ENCODE peak calls at places on chromosomes 12 and 14, in seven cellular contexts. G, S, K, F, L, Z and N are unnamed samples.

GRCh38 chr14:30223385-30223785 is 295.7 kb upstream of the PRKD1 start:
- DNase-seq in L (no peak), K (peak), Z (peak), F (peak), S (peak), G (no peak), N (no peak)

GRCh38 chr14:67515386-67516079 is 17.6 kb upstream of the PLEKHH1 start:
- DNase-seq in K (no peak), F (no peak), S (peak), G (peak), Z (no peak), L (no peak), N (peak)

GRCh38 chr14:81464253-81465001 is 64.3 kb upstream of the STON2 start:
- DNase-seq in S (no peak), G (peak), Z (peak), F (peak), K (peak), L (peak), N (peak)

GRCh38 chr12:132229423-132229760 is 85.1 kb downstream of the NOC4L start:
- DNase-seq in G (no peak), K (no peak), F (no peak), L (no peak), Z (no peak), S (no peak), N (no peak)

GRCh38 chr12:52186135-52186840 is 5.5 kb downstream of the KRT80 start:
- DNase-seq in Z (peak), F (peak), L (no peak), G (no peak), K (peak), S (no peak), N (no peak)

GRCh38 chr12:58566599-58566998 is 353.7 kb downstream of the LRIG3 start:
- DNase-seq in L (no peak), Z (peak), S (no peak), K (no peak), G (no peak), F (peak), N (no peak)

GRCh38 chr14:89270439-89271227 is 146.4 kb downstream of the FOXN3 start:
- DNase-seq in K (no peak), S (peak), F (no peak), G (peak), Z (no peak), L (no peak), N (no peak)

GRCh38 chr12:26830783-26831601 is 2.0 kb downstream of the ITPR2 start:
- DNase-seq in S (no peak), L (no peak), K (no peak), Z (peak), G (no peak), F (no peak), N (no peak)

GRCh38 chr14:75702606-75703261 is 41.7 kb downstream of the TTLL5 start:
- DNase-seq in L (no peak), Z (peak), K (no peak), F (peak), S (no peak), G (no peak), N (peak)

GRCh38 chr14:104264495-104265265 is 126.3 kb downstream of the KIF26A start:
- DNase-seq in L (no peak), F (no peak), S (no peak), K (no peak), Z (no peak), G (no peak), N (no peak)

GRCh38 chr12:13042666-13043230 is 1.4 kb upstream of the FAM234B start:
- DNase-seq in S (no peak), F (no peak), K (no peak), Z (no peak), L (no peak), G (no peak), N (no peak)

GRCh38 chr12:130832561-130833209 is 6.4 kb downstream of the STX2 start:
- DNase-seq in L (no peak), G (no peak), Z (peak), F (peak), S (peak), K (no peak), N (no peak)

GRCh38 chr12:26268841-26269553 is 73.6 kb downstream of the SSPN start:
- DNase-seq in S (no peak), Z (no peak), L (no peak), G (no peak), K (no peak), F (no peak), N (no peak)

GRCh38 chr12:96908170-96908675 is 1.2 kb downstream of the NEDD1 start:
- DNase-seq in K (no peak), S (no peak), L (no peak), F (no peak), Z (no peak), G (peak), N (no peak)

GRCh38 chr12:49693931-49694439 is 13.2 kb downstream of the FMNL3 start:
- DNase-seq in G (no peak), Z (no peak), K (no peak), F (no peak), S (no peak), L (no peak), N (no peak)

GRCh38 chr14:24255438-24255837 is 7.5 kb downstream of the TGM1 start:
- DNase-seq in G (no peak), K (no peak), Z (no peak), F (no peak), S (no peak), L (no peak), N (no peak)

GRCh38 chr14:42628591-42628990 is 1021.9 kb downstream of the LRFN5 start:
- DNase-seq in G (no peak), F (no peak), L (no peak), S (no peak), Z (no peak), K (no peak), N (no peak)

GRCh38 chr12:57049890-57050289 is at the start of gene MYO1A:
- DNase-seq in F (peak), Z (peak), S (no peak), K (no peak), G (no peak), L (no peak), N (no peak)

GRCh38 chr12:107372229-107372658 is 278.9 kb upstream of the CRY1 start:
- DNase-seq in G (no peak), Z (peak), K (no peak), S (no peak), L (peak), F (peak), N (no peak)

GRCh38 chr12:60577607-60578006 is 981.8 kb downstream of the SLC16A7 start:
- DNase-seq in K (no peak), L (no peak), F (no peak), G (no peak), Z (no peak), S (no peak), N (no peak)

GRCh38 chr12:5546616-5547015 is 114.7 kb downstream of the NTF3 start:
- DNase-seq in Z (no peak), K (no peak), L (no peak), S (no peak), G (no peak), F (peak), N (no peak)

GRCh38 chr12:130413909-130414308 is 76.2 kb downstream of the PIWIL1 start:
- DNase-seq in L (no peak), Z (no peak), F (no peak), K (no peak), S (no peak), G (no peak), N (no peak)

GRCh38 chr14:64727551-64728071 is 23.4 kb downstream of the PLEKHG3 start:
- DNase-seq in S (no peak), L (no peak), G (no peak), Z (no peak), F (no peak), K (no peak), N (no peak)

GRCh38 chr14:64705406-64706118 is 1.3 kb downstream of the PLEKHG3 start:
- DNase-seq in G (no peak), Z (no peak), F (no peak), L (peak), K (no peak), S (peak), N (no peak)

GRCh38 chr14:90816686-90817436 is 631 bp upstream of the TTC7B start:
- DNase-seq in F (no peak), K (no peak), L (no peak), G (no peak), S (peak), Z (no peak), N (no peak)

GRCh38 chr12:3629082-3629830 is 123.7 kb downstream of the CRACR2A start:
- DNase-seq in Z (peak), S (no peak), G (no peak), F (no peak), K (no peak), L (no peak), N (no peak)

GRCh38 chr14:50801706-50802105 is 29.3 kb downstream of the NIN start:
- DNase-seq in Z (peak), K (peak), G (no peak), F (peak), S (no peak), L (no peak), N (peak)

GRCh38 chr12:19757317-19757877 is 318.1 kb downstream of the AEBP2 start:
- DNase-seq in Z (peak), K (peak), G (no peak), F (peak), S (no peak), L (no peak), N (peak)

GRCh38 chr14:89827260-89827659 is 127.3 kb downstream of the EFCAB11 start:
- DNase-seq in S (no peak), K (no peak), L (no peak), G (no peak), F (no peak), Z (no peak), N (no peak)

GRCh38 chr12:122823429-122823828 is 11.8 kb upstream of the HIP1R start:
- DNase-seq in L (no peak), S (no peak), F (no peak), Z (no peak), K (no peak), G (no peak), N (no peak)

GRCh38 chr14:76138758-76139723 is 12.7 kb upstream of the GPATCH2L start:
- DNase-seq in F (no peak), K (no peak), L (no peak), Z (no peak), S (no peak), G (no peak), N (no peak)

GRCh38 chr12:123119808-123120207 is 31.1 kb downstream of the PITPNM2 start:
- DNase-seq in G (peak), K (no peak), Z (no peak), F (no peak), L (peak), S (no peak), N (no peak)

GRCh38 chr12:80707126-80707829 is at the start of gene MYF6:
- DNase-seq in S (no peak), K (no peak), G (no peak), Z (no peak), F (no peak), L (no peak), N (no peak)

GRCh38 chr12:120481022-120481767 is 11.6 kb upstream of the SRSF9 start:
- DNase-seq in K (no peak), S (no peak), Z (no peak), L (no peak), F (no peak), G (no peak), N (no peak)

GRCh38 chr14:87149583-87150354 is 843.2 kb downstream of the GALC start:
- DNase-seq in Z (peak), K (peak), G (no peak), F (peak), L (no peak), S (no peak), N (no peak)

GRCh38 chr14:23285530-23286019 is 357 bp downstream of the HOMEZ start:
- DNase-seq in Z (no peak), S (no peak), L (no peak), K (peak), F (peak), G (no peak), N (no peak)

GRCh38 chr12:126663304-126664094 is 1598.3 kb downstream of the AACS start:
- DNase-seq in G (no peak), S (no peak), L (no peak), K (no peak), F (no peak), Z (peak), N (no peak)

GRCh38 chr12:44372259-44372658 is 503.9 kb downstream of the NELL2 start:
- DNase-seq in K (no peak), Z (no peak), L (no peak), G (no peak), S (no peak), F (no peak), N (no peak)

GRCh38 chr14:69696633-69697557 is 70.0 kb upstream of the SRSF5 start:
- DNase-seq in F (no peak), S (no peak), G (no peak), K (no peak), Z (no peak), L (no peak), N (no peak)

GRCh38 chr14:64089920-64090319 is 204.3 kb downstream of the ESR2 start:
- DNase-seq in L (no peak), Z (no peak), F (no peak), S (no peak), K (no peak), G (no peak), N (no peak)